ENCODE peak calls at places on chromosomes 13 and 19, in eight cellular contexts. One of them, this sample, is unnamed.

GRCh38 chr19:13932911-13933393 is 5.3 kb downstream of the PODNL1 start:
- DNase-seq in T-helper 17 cell: no peak
- DNase-seq in non-pigmented ciliary epithelial cell: no peak
- DNase-seq in AG09309: no peak
- DNase-seq in stimulated activated CD4-positive, alpha-beta T cell treated with anti-CD3 and anti-CD28 coated beads, TNF-alpha, amount 100 ng/mL, for 24 hours: no peak
- DNase-seq in posterior vena cava: no peak
- DNase-seq in adrenal gland: no peak
- DNase-seq in ELR: no peak
- DNase-seq in this sample: no peak

GRCh38 chr19:918481-919156 is 1.5 kb downstream of the KISS1R start:
- DNase-seq in posterior vena cava: no peak
- DNase-seq in stimulated activated CD4-positive, alpha-beta T cell treated with anti-CD3 and anti-CD28 coated beads, TNF-alpha, amount 100 ng/mL, for 24 hours: peak
- DNase-seq in T-helper 17 cell: no peak
- DNase-seq in non-pigmented ciliary epithelial cell: no peak
- DNase-seq in AG09309: no peak
- DNase-seq in adrenal gland: no peak
- DNase-seq in ELR: no peak
- DNase-seq in this sample: no peak

GRCh38 chr19:45419396-45419795 is 4.3 kb downstream of the ERCC1 start:
- DNase-seq in adrenal gland: peak
- DNase-seq in posterior vena cava: no peak
- DNase-seq in T-helper 17 cell: no peak
- DNase-seq in stimulated activated CD4-positive, alpha-beta T cell treated with anti-CD3 and anti-CD28 coated beads, TNF-alpha, amount 100 ng/mL, for 24 hours: no peak
- DNase-seq in AG09309: no peak
- DNase-seq in ELR: no peak
- DNase-seq in non-pigmented ciliary epithelial cell: no peak
- DNase-seq in this sample: no peak

GRCh38 chr19:55546822-55547614 is 1.7 kb upstream of the SBK3 start:
- DNase-seq in T-helper 17 cell: no peak
- DNase-seq in stimulated activated CD4-positive, alpha-beta T cell treated with anti-CD3 and anti-CD28 coated beads, TNF-alpha, amount 100 ng/mL, for 24 hours: no peak
- DNase-seq in adrenal gland: peak
- DNase-seq in posterior vena cava: peak
- DNase-seq in AG09309: peak
- DNase-seq in non-pigmented ciliary epithelial cell: no peak
- DNase-seq in ELR: peak
- DNase-seq in this sample: no peak

GRCh38 chr19:412356-413355 is 3.7 kb upstream of the C2CD4C start:
- DNase-seq in posterior vena cava: peak
- DNase-seq in AG09309: no peak
- DNase-seq in stimulated activated CD4-positive, alpha-beta T cell treated with anti-CD3 and anti-CD28 coated beads, TNF-alpha, amount 100 ng/mL, for 24 hours: no peak
- DNase-seq in ELR: no peak
- DNase-seq in adrenal gland: no peak
- DNase-seq in T-helper 17 cell: no peak
- DNase-seq in non-pigmented ciliary epithelial cell: no peak
- DNase-seq in this sample: no peak

GRCh38 chr13:105334211-105334610 is 1201.3 kb downstream of the EFNB2 start:
- DNase-seq in posterior vena cava: no peak
- DNase-seq in stimulated activated CD4-positive, alpha-beta T cell treated with anti-CD3 and anti-CD28 coated beads, TNF-alpha, amount 100 ng/mL, for 24 hours: no peak
- DNase-seq in adrenal gland: no peak
- DNase-seq in ELR: peak
- DNase-seq in T-helper 17 cell: no peak
- DNase-seq in AG09309: peak
- DNase-seq in non-pigmented ciliary epithelial cell: peak
- DNase-seq in this sample: no peak

GRCh38 chr13:34867590-34867989 is 74.5 kb upstream of the NBEA start:
- DNase-seq in ELR: peak
- DNase-seq in AG09309: peak
- DNase-seq in stimulated activated CD4-positive, alpha-beta T cell treated with anti-CD3 and anti-CD28 coated beads, TNF-alpha, amount 100 ng/mL, for 24 hours: no peak
- DNase-seq in adrenal gland: no peak
- DNase-seq in non-pigmented ciliary epithelial cell: peak
- DNase-seq in posterior vena cava: no peak
- DNase-seq in T-helper 17 cell: no peak
- DNase-seq in this sample: no peak

GRCh38 chr19:2332341-2333026 is 4.0 kb downstream of the SPPL2B start:
- DNase-seq in posterior vena cava: no peak
- DNase-seq in T-helper 17 cell: no peak
- DNase-seq in stimulated activated CD4-positive, alpha-beta T cell treated with anti-CD3 and anti-CD28 coated beads, TNF-alpha, amount 100 ng/mL, for 24 hours: no peak
- DNase-seq in non-pigmented ciliary epithelial cell: no peak
- DNase-seq in AG09309: no peak
- DNase-seq in ELR: no peak
- DNase-seq in adrenal gland: no peak
- DNase-seq in this sample: no peak

GRCh38 chr13:113187263-113187669 is 21.2 kb downstream of the PCID2 start:
- DNase-seq in stimulated activated CD4-positive, alpha-beta T cell treated with anti-CD3 and anti-CD28 coated beads, TNF-alpha, amount 100 ng/mL, for 24 hours: peak
- DNase-seq in ELR: peak
- DNase-seq in T-helper 17 cell: no peak
- DNase-seq in posterior vena cava: peak
- DNase-seq in adrenal gland: peak
- DNase-seq in non-pigmented ciliary epithelial cell: peak
- DNase-seq in AG09309: peak
- DNase-seq in this sample: no peak

GRCh38 chr19:56491399-56491798 is 14.3 kb upstream of the ZNF667 start:
- DNase-seq in posterior vena cava: no peak
- DNase-seq in adrenal gland: no peak
- DNase-seq in stimulated activated CD4-positive, alpha-beta T cell treated with anti-CD3 and anti-CD28 coated beads, TNF-alpha, amount 100 ng/mL, for 24 hours: no peak
- DNase-seq in ELR: no peak
- DNase-seq in AG09309: no peak
- DNase-seq in T-helper 17 cell: no peak
- DNase-seq in non-pigmented ciliary epithelial cell: no peak
- DNase-seq in this sample: no peak

GRCh38 chr19:31427857-31428256 is 78.6 kb upstream of the TSHZ3 start:
- DNase-seq in ELR: no peak
- DNase-seq in non-pigmented ciliary epithelial cell: no peak
- DNase-seq in AG09309: no peak
- DNase-seq in posterior vena cava: no peak
- DNase-seq in stimulated activated CD4-positive, alpha-beta T cell treated with anti-CD3 and anti-CD28 coated beads, TNF-alpha, amount 100 ng/mL, for 24 hours: no peak
- DNase-seq in adrenal gland: no peak
- DNase-seq in T-helper 17 cell: no peak
- DNase-seq in this sample: no peak

GRCh38 chr13:36700170-36700569 is 26.4 kb downstream of the SERTM1 start:
- DNase-seq in ELR: no peak
- DNase-seq in T-helper 17 cell: no peak
- DNase-seq in non-pigmented ciliary epithelial cell: no peak
- DNase-seq in stimulated activated CD4-positive, alpha-beta T cell treated with anti-CD3 and anti-CD28 coated beads, TNF-alpha, amount 100 ng/mL, for 24 hours: no peak
- DNase-seq in posterior vena cava: no peak
- DNase-seq in AG09309: no peak
- DNase-seq in adrenal gland: no peak
- DNase-seq in this sample: no peak

GRCh38 chr19:1006711-1007398 is 6.6 kb downstream of the GRIN3B start:
- DNase-seq in non-pigmented ciliary epithelial cell: no peak
- DNase-seq in AG09309: no peak
- DNase-seq in adrenal gland: no peak
- DNase-seq in ELR: no peak
- DNase-seq in posterior vena cava: no peak
- DNase-seq in T-helper 17 cell: no peak
- DNase-seq in stimulated activated CD4-positive, alpha-beta T cell treated with anti-CD3 and anti-CD28 coated beads, TNF-alpha, amount 100 ng/mL, for 24 hours: no peak
- DNase-seq in this sample: no peak

GRCh38 chr19:44757735-44758505 is 9.4 kb downstream of the BCL3 start:
- DNase-seq in non-pigmented ciliary epithelial cell: no peak
- DNase-seq in stimulated activated CD4-positive, alpha-beta T cell treated with anti-CD3 and anti-CD28 coated beads, TNF-alpha, amount 100 ng/mL, for 24 hours: no peak
- DNase-seq in T-helper 17 cell: no peak
- DNase-seq in posterior vena cava: peak
- DNase-seq in adrenal gland: peak
- DNase-seq in ELR: peak
- DNase-seq in AG09309: no peak
- DNase-seq in this sample: no peak

GRCh38 chr13:40377783-40378182 is 288.7 kb downstream of the FOXO1 start:
- DNase-seq in T-helper 17 cell: no peak
- DNase-seq in posterior vena cava: no peak
- DNase-seq in non-pigmented ciliary epithelial cell: no peak
- DNase-seq in AG09309: peak
- DNase-seq in adrenal gland: peak
- DNase-seq in stimulated activated CD4-positive, alpha-beta T cell treated with anti-CD3 and anti-CD28 coated beads, TNF-alpha, amount 100 ng/mL, for 24 hours: peak
- DNase-seq in ELR: peak
- DNase-seq in this sample: no peak

GRCh38 chr19:7187605-7188339 is 106.4 kb downstream of the INSR start:
- DNase-seq in adrenal gland: no peak
- DNase-seq in AG09309: no peak
- DNase-seq in ELR: no peak
- DNase-seq in T-helper 17 cell: no peak
- DNase-seq in stimulated activated CD4-positive, alpha-beta T cell treated with anti-CD3 and anti-CD28 coated beads, TNF-alpha, amount 100 ng/mL, for 24 hours: no peak
- DNase-seq in non-pigmented ciliary epithelial cell: no peak
- DNase-seq in posterior vena cava: no peak
- DNase-seq in this sample: no peak

GRCh38 chr13:24176351-24177101 is 16.0 kb downstream of the SPATA13 start:
- DNase-seq in T-helper 17 cell: no peak
- DNase-seq in AG09309: no peak
- DNase-seq in adrenal gland: peak
- DNase-seq in ELR: no peak
- DNase-seq in posterior vena cava: peak
- DNase-seq in non-pigmented ciliary epithelial cell: no peak
- DNase-seq in stimulated activated CD4-positive, alpha-beta T cell treated with anti-CD3 and anti-CD28 coated beads, TNF-alpha, amount 100 ng/mL, for 24 hours: no peak
- DNase-seq in this sample: no peak

GRCh38 chr13:43227721-43228120 is 204.3 kb downstream of the DNAJC15 start:
- DNase-seq in posterior vena cava: no peak
- DNase-seq in non-pigmented ciliary epithelial cell: no peak
- DNase-seq in ELR: peak
- DNase-seq in AG09309: no peak
- DNase-seq in stimulated activated CD4-positive, alpha-beta T cell treated with anti-CD3 and anti-CD28 coated beads, TNF-alpha, amount 100 ng/mL, for 24 hours: no peak
- DNase-seq in T-helper 17 cell: no peak
- DNase-seq in adrenal gland: no peak
- DNase-seq in this sample: no peak

GRCh38 chr19:1287622-1288527 is 2.2 kb downstream of the EFNA2 start:
- DNase-seq in stimulated activated CD4-positive, alpha-beta T cell treated with anti-CD3 and anti-CD28 coated beads, TNF-alpha, amount 100 ng/mL, for 24 hours: no peak
- DNase-seq in T-helper 17 cell: no peak
- DNase-seq in ELR: no peak
- DNase-seq in AG09309: no peak
- DNase-seq in posterior vena cava: no peak
- DNase-seq in non-pigmented ciliary epithelial cell: no peak
- DNase-seq in adrenal gland: no peak
- DNase-seq in this sample: no peak

This sample was measured in stimulated activated effector memory CD8-positive, alpha-beta T cell treated with anti-CD3 and anti-CD28 coated beads, Interleukin-12 subunit alpha, Interleukin-12 subunit beta, amount 100 ng/mL, for 72 hours.